ENCODE peak calls at places on chromosome 9, in eight cellular contexts. I is hippocampal formation; V is spleen; W is choroid plexus epithelial cell; A is myocyte; Q is effector CD4-positive, alpha-beta T cell; K is T47D; P is activated CD8-positive, alpha-beta memory T cell treated with anti-CD3 and anti-CD28 coated beads, Interleukin-2, amount 50 U/mL, for 48 hours. U is an unnamed sample.

GRCh38 chr9:12935714-12936113 is 160.9 kb downstream of the LURAP1L start:
- DNase-seq in I (no peak), V (no peak), W (peak; percentile 98), A (no peak), Q (no peak), K (no peak), P (no peak), U (no peak)

GRCh38 chr9:6598249-6598725 is 47.2 kb downstream of the GLDC start:
- DNase-seq in I (no peak), V (no peak), W (no peak), A (peak; percentile 18), Q (no peak), K (no peak), P (peak; percentile 54), U (no peak)

GRCh38 chr9:91966503-91966902 is 16.5 kb upstream of the ROR2 start:
- DNase-seq in I (no peak), V (no peak), W (peak; percentile 34), A (no peak), Q (no peak), K (no peak), P (no peak), U (no peak)

GRCh38 chr9:130239741-130240241 is 25.8 kb upstream of the HMCN2 start:
- DNase-seq in I (no peak), V (peak; percentile 78), W (no peak), A (no peak), Q (no peak), K (no peak), P (peak; percentile 71), U (peak; percentile 90)

GRCh38 chr9:137255448-137256114 is 454 bp downstream of the NELFB start:
- DNase-seq in I (no peak), V (no peak), W (no peak), A (peak; percentile 48), Q (no peak), K (no peak), P (peak; percentile 77), U (no peak)

GRCh38 chr9:96344458-96345180 is 38.9 kb downstream of the SLC35D2 start:
- DNase-seq in I (peak; percentile 80), V (no peak), W (peak; percentile 95), A (peak; percentile 90), Q (no peak), K (no peak), P (no peak), U (no peak)

GRCh38 chr9:105637787-105638395 is 24.4 kb upstream of the TAL2 start:
- DNase-seq in I (no peak), V (no peak), W (peak; percentile 42), A (no peak), Q (no peak), K (no peak), P (no peak), U (no peak)

GRCh38 chr9:119094086-119094485 is 275.1 kb downstream of the BRINP1 start:
- DNase-seq in I (no peak), V (no peak), W (peak; percentile 0), A (peak; percentile 10), Q (no peak), K (no peak), P (no peak), U (no peak)

GRCh38 chr9:935348-935965 is 41.0 kb upstream of the DMRT3 start:
- DNase-seq in I (no peak), V (no peak), W (peak; percentile 1), A (no peak), Q (no peak), K (no peak), P (no peak), U (no peak)

GRCh38 chr9:20382460-20383071 is 239.7 kb downstream of the MLLT3 start:
- DNase-seq in I (no peak), V (no peak), W (peak; percentile 67), A (peak; percentile 79), Q (no peak), K (no peak), P (no peak), U (no peak)

GRCh38 chr9:31078175-31078574 is 1306.3 kb upstream of the ACO1 start:
- DNase-seq in I (no peak), V (no peak), W (no peak), A (no peak), Q (no peak), K (no peak), P (no peak), U (no peak)

GRCh38 chr9:130159814-130160670 is 12.2 kb upstream of the NCS1 start:
- DNase-seq in I (no peak), V (no peak), W (no peak), A (peak; percentile 57), Q (no peak), K (no peak), P (no peak), U (no peak)